ENCODE peak calls at places on chromosomes 16 and 17, in four cellular contexts. N is HepG2, V is H1, D is HCT116. G is an unnamed sample. For H3K36me3 and H3K4me1, the result is how much of the 10 kb centered on the place peaks cover.

GRCh38 chr17:39979865-39980401 is 674 bp upstream of the PSMD3 start:
- DNase-seq in N (peak), V (no peak), D (no peak), G (no peak)

GRCh38 chr17:42135664-42136653 is 13.4 kb downstream of the HSPB9 start:
- DNase-seq in N (peak), V (no peak), D (peak), G (no peak)

GRCh38 chr17:64154321-64155089 is 24.6 kb upstream of the ERN1 start:
- DNase-seq in N (no peak), V (no peak), D (no peak), G (no peak)

GRCh38 chr17:47253541-47254402 is at the start of gene ITGB3:
- DNase-seq in N (peak), V (peak), D (peak), G (no peak)

GRCh38 chr16:69397821-69398521 is 12.2 kb upstream of the TERF2 start:
- DNase-seq in N (peak), V (peak), D (peak), G (peak)

GRCh38 chr17:44115585-44116415 is 7.6 kb downstream of the HDAC5 start:
- DNase-seq in N (no peak), V (peak), D (no peak), G (no peak)

GRCh38 chr16:69404275-69404805 is 18.5 kb upstream of the TERF2 start:
- DNase-seq in N (peak), V (no peak), D (peak), G (no peak)

GRCh38 chr17:75525806-75526554 is 483 bp downstream of the LLGL2 start:
- DNase-seq in N (peak), V (peak), D (no peak), G (no peak)

GRCh38 chr17:4822835-4823234 is 10.3 kb upstream of the MINK1 start:
- DNase-seq in N (no peak), V (no peak), D (no peak), G (no peak)

GRCh38 chr17:49664706-49665211 is 13.1 kb downstream of the SPOP start:
- DNase-seq in N (no peak), V (no peak), D (no peak), G (no peak)

GRCh38 chr16:75289189-75289588 is 37.8 kb upstream of the BCAR1 start:
- DNase-seq in N (no peak), V (no peak), D (peak), G (no peak)

GRCh38 chr17:27596571-27597187 is 34.3 kb upstream of the LGALS9 start:
- DNase-seq in N (no peak), V (no peak), D (no peak), G (no peak)

GRCh38 chr16:69495821-69496220 is 69.9 kb upstream of the NFAT5 start:
- DNase-seq in N (no peak), V (no peak), D (no peak), G (no peak)

GRCh38 chr17:13833921-13834320 is 232.2 kb upstream of the HS3ST3A1 start:
- DNase-seq in N (no peak), V (no peak), D (no peak), G (no peak)
- TF ChIP-seq ZNF274 in N (no peak), V (no peak), D (no peak), G (no peak)

DNA sequence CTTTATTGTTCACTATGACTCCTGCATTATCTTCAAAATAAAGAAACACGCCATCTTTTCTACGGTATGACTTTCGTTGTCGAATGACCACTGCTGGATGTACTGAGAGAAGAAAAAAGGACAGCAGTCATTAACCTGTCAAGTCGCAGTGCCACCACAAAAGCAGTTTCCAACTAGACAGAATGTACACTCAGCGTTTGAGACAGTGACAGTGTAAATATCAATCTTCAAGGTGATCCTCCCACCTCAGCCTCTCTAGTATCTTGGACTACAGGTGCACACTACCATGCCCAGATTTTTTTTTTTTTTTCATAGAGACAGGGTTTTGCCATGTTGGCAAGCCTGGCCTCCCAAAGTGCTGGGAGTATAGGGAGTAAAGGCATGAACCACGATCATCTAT is 3.1 kb downstream of the RPL23 start:
- DNase-seq in N (no peak), V (no peak), D (no peak), G (no peak)
- H3K36me3 ChIP-seq in N (under half), V (half or more), D (under half), G (half or more)

GRCh38 chr16:57533366-57533617 is 3.1 kb downstream of the CCDC102A start:
- DNase-seq in N (no peak), V (no peak), D (no peak), G (no peak)
- H3K4me1 ChIP-seq in N (half or more), V (under half), D (half or more), G (under half)

DNA sequence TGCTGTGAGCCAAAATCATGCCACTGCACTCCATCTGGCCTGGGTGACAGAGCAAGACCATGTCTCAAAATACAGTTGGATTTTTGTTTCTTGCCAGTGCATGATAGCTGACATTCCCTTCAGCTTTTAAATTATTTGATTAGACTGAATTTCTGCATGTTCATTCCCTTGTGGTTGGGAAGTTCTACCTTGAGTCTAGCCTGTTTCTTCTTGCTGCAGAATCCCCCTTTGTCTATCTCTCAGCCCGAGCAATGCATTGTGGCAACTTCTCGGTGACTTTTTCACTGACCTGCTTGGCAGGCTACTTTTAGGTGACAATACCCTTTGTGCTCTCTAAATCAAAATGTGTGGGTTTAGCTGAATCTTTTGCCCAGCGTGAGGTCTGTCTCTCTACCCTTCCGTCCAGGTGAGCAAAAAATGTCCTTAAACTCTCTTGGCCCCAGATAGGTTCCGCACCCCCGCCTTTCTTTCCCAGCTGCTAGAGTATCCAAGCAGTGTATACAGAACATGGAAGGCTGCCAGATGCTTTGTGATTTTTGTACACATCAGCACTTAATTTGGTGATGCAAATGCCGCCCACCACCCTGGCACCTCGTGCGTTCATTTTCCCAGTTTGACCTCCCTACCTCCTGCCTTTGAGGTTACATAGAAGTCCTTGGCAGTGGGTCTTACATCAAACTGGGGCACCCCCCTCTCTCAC is 130.2 kb downstream of the ABCC6 start:
- DNase-seq in N (no peak), V (no peak), D (no peak), G (no peak)
- TF ChIP-seq ZNF274 in N (no peak), V (no peak), D (no peak), G (no peak)

GRCh38 chr16:27483083-27483437 is 66.7 kb downstream of the GTF3C1 start:
- DNase-seq in N (no peak), V (no peak), D (no peak), G (no peak)

GRCh38 chr16:27483624-27484023 is 66.1 kb downstream of the GTF3C1 start:
- DNase-seq in N (no peak), V (no peak), D (no peak), G (no peak)

GRCh38 chr16:27480761-27481160 is 69.0 kb downstream of the GTF3C1 start:
- DNase-seq in N (no peak), V (no peak), D (no peak), G (no peak)

GRCh38 chr16:27482397-27483082 is 67.2 kb downstream of the GTF3C1 start:
- DNase-seq in N (no peak), V (no peak), D (no peak), G (no peak)

GRCh38 chr16:27481282-27481934 is 68.3 kb downstream of the GTF3C1 start:
- DNase-seq in N (no peak), V (no peak), D (no peak), G (no peak)
- H3K36me3 ChIP-seq in N (half or more), V (half or more), D (half or more), G (half or more)

DNA sequence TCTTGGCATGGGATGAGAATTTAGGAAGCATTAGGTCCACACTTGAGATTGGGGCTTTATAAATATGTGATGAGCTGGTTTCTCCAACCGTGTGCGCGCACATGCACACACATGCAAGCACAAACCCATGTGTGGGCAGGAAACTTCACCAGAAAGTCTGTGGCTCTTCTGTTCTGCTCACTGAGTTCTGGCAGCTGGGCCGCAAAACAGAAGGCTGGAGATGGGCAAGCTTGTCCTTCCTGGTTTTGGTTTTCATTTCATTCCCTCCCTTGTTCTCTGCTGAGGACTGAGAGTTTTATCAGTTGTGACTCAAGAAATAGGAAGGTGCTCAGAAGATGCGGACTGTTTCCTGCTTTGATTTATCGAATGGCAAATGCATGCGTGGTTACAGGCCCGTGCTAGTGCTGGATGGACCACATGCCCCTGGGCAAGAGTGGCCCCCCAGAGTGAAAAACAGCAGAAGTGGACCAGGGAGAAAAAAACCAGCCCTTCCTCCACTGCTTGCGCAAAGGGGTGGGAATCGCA is 14.1 kb downstream of the MAP3K14 start:
- DNase-seq in N (no peak), V (no peak), D (no peak), G (no peak)
- H3K4me1 ChIP-seq in N (under half), V (under half), D (half or more), G (under half)

GRCh38 chr16:4512473-4512872 is 26.1 kb downstream of the CDIP1 start:
- DNase-seq in N (no peak), V (no peak), D (no peak), G (no peak)

GRCh38 chr16:4515611-4516233 is 22.9 kb downstream of the CDIP1 start:
- DNase-seq in N (no peak), V (no peak), D (no peak), G (no peak)

GRCh38 chr16:4513881-4514280 is 24.7 kb downstream of the CDIP1 start:
- DNase-seq in N (no peak), V (no peak), D (no peak), G (no peak)

GRCh38 chr16:4513086-4513860 is 25.3 kb downstream of the CDIP1 start:
- DNase-seq in N (no peak), V (no peak), D (no peak), G (no peak)

DNA sequence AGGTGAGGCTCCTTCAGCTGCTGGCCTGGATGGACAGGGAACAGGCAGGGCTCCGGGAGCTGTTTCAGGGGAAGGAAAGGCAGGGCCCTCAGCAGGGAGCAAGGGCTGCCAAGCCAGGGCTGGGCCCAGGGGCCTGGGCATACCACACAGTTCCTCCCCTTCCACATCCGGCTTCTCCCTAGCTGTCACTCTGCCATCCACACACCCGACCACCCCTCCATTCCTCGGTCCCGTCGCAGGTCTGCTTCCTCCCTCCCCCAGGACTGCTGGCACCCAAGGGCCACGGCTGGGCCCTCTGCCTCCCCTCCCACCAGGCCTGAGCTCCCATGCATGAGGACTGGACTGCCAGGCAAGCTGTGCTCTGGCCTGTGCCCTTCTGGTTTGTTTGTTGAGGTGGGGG is 24.0 kb downstream of the CDIP1 start:
- DNase-seq in N (no peak), V (no peak), D (no peak), G (no peak)
- TF ChIP-seq ZNF274 in N (no peak), V (no peak), D (no peak), G (no peak)

GRCh38 chr16:86390335-86390734 is 120.0 kb upstream of the FOXF1 start:
- DNase-seq in N (no peak), V (no peak), D (no peak), G (no peak)

GRCh38 chr16:86391486-86391885 is 118.8 kb upstream of the FOXF1 start:
- DNase-seq in N (no peak), V (no peak), D (no peak), G (no peak)

GRCh38 chr16:86388976-86389375 is 121.4 kb upstream of the FOXF1 start:
- DNase-seq in N (no peak), V (no peak), D (no peak), G (no peak)

GRCh38 chr16:86387461-86388440 is 122.6 kb upstream of the FOXF1 start:
- DNase-seq in N (no peak), V (no peak), D (peak), G (no peak)

DNA sequence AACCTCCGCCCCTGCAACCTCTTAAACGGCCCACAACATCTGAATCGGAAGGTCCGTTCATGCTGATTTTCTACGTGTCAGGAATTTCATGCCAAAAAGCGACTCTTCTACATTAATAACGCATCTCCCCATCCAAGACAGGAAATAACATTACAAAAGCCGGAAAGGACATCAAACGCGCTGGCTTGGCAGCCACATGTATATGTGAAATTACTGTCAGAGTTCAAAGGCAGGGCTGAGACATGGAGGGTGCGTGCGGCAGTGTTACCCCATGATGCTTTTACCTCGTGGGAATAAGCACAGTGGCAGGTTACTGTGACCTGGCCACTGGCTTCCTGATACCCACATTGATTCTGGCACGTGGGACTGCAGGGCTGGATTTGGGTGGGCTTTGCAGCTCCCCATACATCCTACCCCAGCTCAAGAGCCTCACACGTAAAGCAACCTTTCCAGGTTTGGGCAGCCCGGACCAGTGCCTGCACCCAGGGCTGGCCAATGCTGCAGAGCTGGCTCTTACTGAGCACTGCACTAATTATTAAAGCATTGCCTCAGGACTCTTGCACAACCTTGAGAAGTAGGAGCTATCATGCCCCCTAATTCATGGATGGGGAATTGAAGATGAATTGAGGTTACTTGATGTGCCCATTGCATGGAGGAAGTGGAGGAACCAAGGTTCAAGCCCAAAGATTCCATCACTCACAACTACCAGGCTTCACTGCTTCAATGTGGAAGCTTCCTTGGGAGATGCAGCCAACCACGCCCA is 120.6 kb upstream of the FOXF1 start:
- DNase-seq in N (no peak), V (no peak), D (no peak), G (no peak)
- H3K36me3 ChIP-seq in N (under half), V (under half), D (under half), G (under half)